ENCODE peak calls at places on chromosomes 5 and 9, in seven cellular contexts. W, T, D, A, I, R and O are unnamed samples.

GRCh38 chr5:107218457-107219193 is 452.1 kb downstream of the EFNA5 start:
- DNase-seq in W (no peak), T (peak; percentile 2), D (no peak), A (peak; percentile 5), I (no peak), R (no peak), O (no peak)

GRCh38 chr9:70413427-70413797 is 1.0 kb downstream of the KLF9 start:
- DNase-seq in W (no peak), T (no peak), D (no peak), A (no peak), I (no peak), R (no peak), O (peak; percentile 70)

GRCh38 chr5:172090976-172091547 is 84.6 kb upstream of the FBXW11 start:
- DNase-seq in W (no peak), T (no peak), D (no peak), A (no peak), I (no peak), R (no peak), O (no peak)

GRCh38 chr5:113427871-113428574 is 6.8 kb downstream of the TSSK1B start:
- DNase-seq in W (no peak), T (no peak), D (no peak), A (no peak), I (no peak), R (no peak), O (no peak)

GRCh38 chr5:96149546-96149945 is 187.9 kb upstream of the ELL2 start:
- DNase-seq in W (peak; percentile 32), T (peak; percentile 40), D (peak; percentile 7), A (no peak), I (no peak), R (no peak), O (no peak)

GRCh38 chr5:37916525-37916924 is 76.7 kb upstream of the GDNF start:
- DNase-seq in W (no peak), T (no peak), D (no peak), A (no peak), I (no peak), R (no peak), O (no peak)

GRCh38 chr5:142475102-142475501 is 150.3 kb upstream of the SPRY4 start:
- DNase-seq in W (no peak), T (no peak), D (no peak), A (no peak), I (no peak), R (no peak), O (no peak)

GRCh38 chr9:87386490-87386889 is 111.2 kb upstream of the DAPK1 start:
- DNase-seq in W (no peak), T (no peak), D (no peak), A (no peak), I (no peak), R (no peak), O (no peak)

GRCh38 chr9:78786794-78787193 is 489.9 kb downstream of the PSAT1 start:
- DNase-seq in W (peak; percentile 7), T (no peak), D (no peak), A (no peak), I (no peak), R (no peak), O (no peak)

GRCh38 chr5:9497347-9497746 is 48.5 kb downstream of the SEMA5A start:
- DNase-seq in W (no peak), T (no peak), D (no peak), A (no peak), I (no peak), R (no peak), O (no peak)

GRCh38 chr5:143562935-143563334 is 159.4 kb upstream of the NR3C1 start:
- DNase-seq in W (no peak), T (no peak), D (no peak), A (no peak), I (no peak), R (no peak), O (no peak)

GRCh38 chr5:133401731-133402347 is 210.5 kb downstream of the FSTL4 start:
- DNase-seq in W (no peak), T (no peak), D (no peak), A (no peak), I (peak; percentile 0), R (no peak), O (no peak)

GRCh38 chr5:123813937-123814624 is 302.1 kb downstream of the CSNK1G3 start:
- DNase-seq in W (peak; percentile 89), T (peak; percentile 65), D (peak; percentile 29), A (peak; percentile 80), I (no peak), R (peak; percentile 22), O (peak; percentile 4)

GRCh38 chr9:6759114-6759977 is 1.6 kb downstream of the KDM4C start:
- DNase-seq in W (peak; percentile 89), T (no peak), D (peak; percentile 84), A (peak; percentile 71), I (no peak), R (peak; percentile 40), O (peak; percentile 74)

GRCh38 chr5:43523662-43524072 is 8.7 kb upstream of the C5orf34 start:
- DNase-seq in W (peak; percentile 16), T (no peak), D (no peak), A (no peak), I (no peak), R (no peak), O (no peak)

GRCh38 chr5:1031306-1031959 is 22.8 kb downstream of the NKD2 start:
- DNase-seq in W (no peak), T (no peak), D (no peak), A (no peak), I (no peak), R (no peak), O (no peak)

GRCh38 chr5:173753307-173754168 is 134.6 kb upstream of the CPEB4 start:
- DNase-seq in W (peak; percentile 20), T (peak; percentile 9), D (no peak), A (no peak), I (peak; percentile 26), R (no peak), O (no peak)

GRCh38 chr5:179422213-179422839 is 77.1 kb upstream of the ADAMTS2 start:
- DNase-seq in W (no peak), T (no peak), D (no peak), A (no peak), I (no peak), R (no peak), O (no peak)

GRCh38 chr5:18305288-18305899 is 671.1 kb downstream of the TAF11L14 start:
- DNase-seq in W (peak; percentile 48), T (no peak), D (peak; percentile 35), A (no peak), I (peak; percentile 46), R (peak; percentile 30), O (peak; percentile 58)

GRCh38 chr5:428219-428618 is 14.8 kb upstream of the EXOC3 start:
- DNase-seq in W (no peak), T (no peak), D (no peak), A (no peak), I (no peak), R (no peak), O (no peak)

GRCh38 chr5:8340739-8341344 is 471.9 kb downstream of the MTRR start:
- DNase-seq in W (peak; percentile 6), T (no peak), D (no peak), A (no peak), I (no peak), R (peak; percentile 3), O (peak; percentile 9)

GRCh38 chr5:110073534-110073933 is 383.8 kb downstream of the MAN2A1 start:
- DNase-seq in W (no peak), T (no peak), D (no peak), A (no peak), I (no peak), R (no peak), O (no peak)

GRCh38 chr9:7316967-7317366 is 482.6 kb downstream of the DMAC1 start:
- DNase-seq in W (peak; percentile 21), T (no peak), D (no peak), A (no peak), I (no peak), R (no peak), O (no peak)

GRCh38 chr9:127903557-127904475 is 4.4 kb upstream of the ST6GALNAC6 start:
- DNase-seq in W (peak; percentile 33), T (no peak), D (peak; percentile 95), A (no peak), I (peak; percentile 47), R (peak; percentile 91), O (peak; percentile 71)

GRCh38 chr5:12848709-12849108 is 944.5 kb upstream of the CTNND2 start:
- DNase-seq in W (no peak), T (no peak), D (no peak), A (no peak), I (no peak), R (no peak), O (no peak)

GRCh38 chr9:10512144-10512543 is 100.7 kb downstream of the PTPRD start:
- DNase-seq in W (no peak), T (no peak), D (no peak), A (no peak), I (no peak), R (no peak), O (no peak)

GRCh38 chr5:175652741-175653663 is 4.9 kb upstream of the HRH2 start:
- DNase-seq in W (no peak), T (no peak), D (peak; percentile 24), A (no peak), I (no peak), R (no peak), O (no peak)

GRCh38 chr9:73200694-73201432 is 49.2 kb downstream of the ANXA1 start:
- DNase-seq in W (peak; percentile 40), T (no peak), D (peak; percentile 18), A (no peak), I (no peak), R (peak; percentile 41), O (peak; percentile 5)

GRCh38 chr9:93910598-93910997 is 44.6 kb downstream of the BARX1 start:
- DNase-seq in W (no peak), T (no peak), D (no peak), A (no peak), I (no peak), R (no peak), O (no peak)

GRCh38 chr5:180316586-180316985 is 24.7 kb upstream of the MAPK9 start:
- DNase-seq in W (no peak), T (no peak), D (no peak), A (no peak), I (no peak), R (no peak), O (no peak)

GRCh38 chr9:120405860-120406259 is 174.1 kb downstream of the CDK5RAP2 start:
- DNase-seq in W (no peak), T (no peak), D (no peak), A (no peak), I (no peak), R (no peak), O (no peak)

GRCh38 chr5:71877511-71877910 is 158.4 kb downstream of the CARTPT start:
- DNase-seq in W (no peak), T (no peak), D (peak; percentile 37), A (no peak), I (no peak), R (peak; percentile 4), O (no peak)